ENCODE peak calls at places on chromosomes 5 and 9, in six cellular contexts. M is progenitor cell of endocrine pancreas; F is ELR; V is pancreas; A is C1 segment of cervical spinal cord; E is activated naive CD4-positive, alpha-beta T cell treated with anti-CD3 and anti-CD28 coated beads for 36 hours. H is an unnamed sample.

GRCh38 chr9:138025908-138026307 is 148.3 kb downstream of the CACNA1B start:
- DNase-seq in M (no peak), F (no peak), V (no peak), A (no peak), E (no peak), H (no peak)

GRCh38 chr5:143635146-143635752 is 176.7 kb upstream of the HMHB1 start:
- DNase-seq in M (no peak), F (no peak), V (no peak), A (no peak), E (no peak), H (no peak)

GRCh38 chr9:126056312-126057021 is 270.2 kb upstream of the MVB12B start:
- DNase-seq in M (no peak), F (no peak), V (no peak), A (no peak), E (no peak), H (no peak)

GRCh38 chr5:1807479-1808185 is 6.4 kb downstream of the NDUFS6 start:
- DNase-seq in M (no peak), F (no peak), V (no peak), A (no peak), E (no peak), H (no peak)

GRCh38 chr5:159912033-159912800 is 4.1 kb upstream of the ADRA1B start:
- DNase-seq in M (no peak), F (peak), V (no peak), A (no peak), E (no peak), H (no peak)

GRCh38 chr5:146510528-146510927 is 5.5 kb downstream of the GPR151 start:
- DNase-seq in M (no peak), F (peak), V (no peak), A (no peak), E (no peak), H (no peak)

GRCh38 chr9:125421156-125421555 is 159.5 kb downstream of the GAPVD1 start:
- DNase-seq in M (no peak), F (no peak), V (no peak), A (no peak), E (no peak), H (no peak)

GRCh38 chr5:170597109-170597741 is 93.4 kb downstream of the KCNIP1 start:
- DNase-seq in M (no peak), F (peak), V (no peak), A (no peak), E (peak), H (no peak)

GRCh38 chr5:16619136-16619535 is 2.3 kb upstream of the RETREG1 start:
- DNase-seq in M (no peak), F (no peak), V (no peak), A (no peak), E (no peak), H (no peak)

GRCh38 chr9:4397917-4398316 is 92.4 kb upstream of the SLC1A1 start:
- DNase-seq in M (no peak), F (peak), V (no peak), A (no peak), E (no peak), H (no peak)

GRCh38 chr5:172648008-172648359 is 6.9 kb downstream of the NEURL1B start:
- DNase-seq in M (no peak), F (no peak), V (no peak), A (no peak), E (no peak), H (no peak)

GRCh38 chr5:54985301-54986268 is at the start of gene ESM1:
- DNase-seq in M (no peak), F (peak), V (no peak), A (no peak), E (no peak), H (no peak)

GRCh38 chr9:93655621-93656425 is 79.4 kb downstream of the PHF2 start:
- DNase-seq in M (no peak), F (no peak), V (no peak), A (no peak), E (peak), H (no peak)

GRCh38 chr5:8386889-8387288 is 517.9 kb downstream of the MTRR start:
- DNase-seq in M (no peak), F (no peak), V (no peak), A (no peak), E (no peak), H (no peak)

GRCh38 chr9:135565141-135565628 is 3.6 kb downstream of the PAEP start:
- DNase-seq in M (no peak), F (no peak), V (no peak), A (no peak), E (no peak), H (no peak)

GRCh38 chr9:32705059-32705458 is 69.6 kb upstream of the TAF1L start:
- DNase-seq in M (no peak), F (peak), V (no peak), A (no peak), E (no peak), H (no peak)

GRCh38 chr5:68178579-68178978 is 37.0 kb upstream of the PIK3R1 start:
- DNase-seq in M (no peak), F (peak), V (no peak), A (no peak), E (no peak), H (no peak)